ENCODE peak calls at places on chromosomes 1 and 21, in six cellular contexts. O, H, I, G, E and B are unnamed samples.

GRCh38 chr1:116394270-116394669 is 21.2 kb downstream of the ATP1A1 start:
- DNase-seq in O (no peak), H (no peak), I (no peak), G (no peak), E (no peak), B (no peak)

GRCh38 chr21:34960672-34961071 is 88.4 kb downstream of the RUNX1 start:
- DNase-seq in O (no peak), H (no peak), I (no peak), G (no peak), E (no peak), B (no peak)

GRCh38 chr1:209335090-209335692 is 248.3 kb upstream of the CAMK1G start:
- DNase-seq in O (no peak), H (no peak), I (no peak), G (no peak), E (peak), B (no peak)

GRCh38 chr1:24318238-24318987 is 744 bp upstream of the GRHL3 start:
- DNase-seq in O (no peak), H (no peak), I (no peak), G (no peak), E (no peak), B (no peak)

GRCh38 chr1:205271277-205271676 is 43.5 kb downstream of the TMCC2 start:
- DNase-seq in O (no peak), H (no peak), I (peak), G (peak), E (no peak), B (peak)

GRCh38 chr1:50611675-50612074 is 188.4 kb upstream of the DMRTA2 start:
- DNase-seq in O (no peak), H (no peak), I (no peak), G (no peak), E (no peak), B (no peak)

GRCh38 chr1:226125097-226125630 is 61.4 kb downstream of the ACBD3 start:
- DNase-seq in O (peak), H (peak), I (peak), G (peak), E (peak), B (peak)

GRCh38 chr1:77976433-77977076 is 2.3 kb downstream of the FUBP1 start:
- DNase-seq in O (no peak), H (no peak), I (no peak), G (no peak), E (no peak), B (no peak)

GRCh38 chr1:34781071-34781843 is at the start of gene GJB3:
- DNase-seq in O (no peak), H (no peak), I (no peak), G (no peak), E (no peak), B (no peak)

GRCh38 chr1:26697441-26697977 is 1.7 kb downstream of the ARID1A start:
- DNase-seq in O (no peak), H (no peak), I (no peak), G (no peak), E (no peak), B (no peak)